ENCODE peak calls at places on chromosome 20, in nine cellular contexts. A is fibroblast of lung, T is OCI-LY7, X is lower lobe of right lung, O is sigmoid colon, J is GM23338, Z is brain microvascular endothelial cell, R is mammary epithelial cell, Q is right lobe of liver. E is an unnamed sample.

GRCh38 chr20:41524980-41525613 is 93.1 kb downstream of the CHD6 start:
- DNase-seq in O (peak; percentile 73), Q (peak; percentile 65), J (no peak), Z (peak; percentile 27), A (peak; percentile 4), X (peak; percentile 78), T (no peak), R (peak; percentile 68), E (peak; percentile 80)

GRCh38 chr20:50931048-50931305 is 260 bp downstream of the ADNP start:
- DNase-seq in R (no peak), O (no peak), A (no peak), T (no peak), J (no peak), X (no peak), Q (no peak), Z (no peak), E (no peak)

GRCh38 chr20:63579017-63579705 is 5.1 kb upstream of the HELZ2 start:
- DNase-seq in X (no peak), O (no peak), Q (no peak), A (peak; percentile 9), J (no peak), T (no peak), R (no peak), Z (no peak), E (no peak)

GRCh38 chr20:55667955-55668354 is 337.4 kb downstream of the CBLN4 start:
- DNase-seq in O (no peak), X (no peak), Z (no peak), R (no peak), A (no peak), T (no peak), J (no peak), Q (no peak), E (no peak)

GRCh38 chr20:38143646-38144554 is 21.2 kb downstream of the TGM2 start:
- DNase-seq in R (peak; percentile 97), X (no peak), A (peak; percentile 70), T (no peak), Q (peak; percentile 68), Z (peak; percentile 74), J (no peak), O (no peak), E (peak; percentile 100)

GRCh38 chr20:4507288-4507719 is 214.4 kb upstream of the PRND start:
- DNase-seq in O (no peak), A (peak; percentile 82), X (no peak), T (no peak), R (peak; percentile 80), Q (no peak), Z (peak; percentile 52), J (no peak), E (peak; percentile 89)

GRCh38 chr20:24350923-24351368 is 118.5 kb upstream of the SYNDIG1 start:
- DNase-seq in T (no peak), X (no peak), O (no peak), R (peak; percentile 78), J (no peak), Q (no peak), Z (no peak), A (peak; percentile 15), E (no peak)

GRCh38 chr20:57584768-57585461 is 24.0 kb downstream of the PCK1 start:
- DNase-seq in J (no peak), A (no peak), Q (no peak), Z (no peak), R (no peak), X (no peak), T (peak; percentile 50), O (no peak), E (no peak)

GRCh38 chr20:57374931-57375651 is 16.1 kb upstream of the RBM38 start:
- DNase-seq in A (no peak), O (peak; percentile 70), Z (no peak), X (no peak), R (no peak), J (no peak), T (peak; percentile 48), Q (peak; percentile 68), E (no peak)

GRCh38 chr20:23205656-23206055 is 119.5 kb upstream of the CD93 start:
- DNase-seq in T (no peak), A (peak; percentile 83), R (no peak), X (peak; percentile 58), O (peak; percentile 93), Q (no peak), J (peak; percentile 35), Z (no peak), E (peak; percentile 59)

GRCh38 chr20:48695255-48695654 is 132.5 kb downstream of the PREX1 start:
- DNase-seq in R (peak; percentile 12), O (no peak), Z (no peak), J (no peak), A (no peak), X (no peak), T (no peak), Q (no peak), E (no peak)

GRCh38 chr20:5539656-5540055 is 210.5 kb upstream of the SHLD1 start:
- DNase-seq in A (no peak), R (no peak), T (no peak), J (no peak), O (no peak), X (no peak), Z (no peak), Q (no peak), E (no peak)

GRCh38 chr20:50848846-50849673 is 54.2 kb downstream of the BCAS4 start:
- DNase-seq in O (no peak), J (no peak), A (no peak), R (no peak), X (no peak), T (peak; percentile 76), Z (no peak), Q (peak; percentile 74), E (no peak)

GRCh38 chr20:3194617-3195280 is 9.7 kb downstream of the DDRGK1 start:
- DNase-seq in X (peak; percentile 16), A (no peak), J (no peak), Q (peak; percentile 42), Z (no peak), O (no peak), R (no peak), T (no peak), E (no peak)
- H3K36me3 ChIP-seq in X (peaks cover 96% of the 10 kb centered on the region), A (peaks cover 32% of the 10 kb centered on the region), J (peaks cover 15% of the 10 kb centered on the region), Q (peaks cover 70% of the 10 kb centered on the region), Z (peaks cover 57% of the 10 kb centered on the region), O (peaks cover 99% of the 10 kb centered on the region), R (peaks cover 35% of the 10 kb centered on the region), T (peaks cover 76% of the 10 kb centered on the region), E (peaks cover 49% of the 10 kb centered on the region)

DNA sequence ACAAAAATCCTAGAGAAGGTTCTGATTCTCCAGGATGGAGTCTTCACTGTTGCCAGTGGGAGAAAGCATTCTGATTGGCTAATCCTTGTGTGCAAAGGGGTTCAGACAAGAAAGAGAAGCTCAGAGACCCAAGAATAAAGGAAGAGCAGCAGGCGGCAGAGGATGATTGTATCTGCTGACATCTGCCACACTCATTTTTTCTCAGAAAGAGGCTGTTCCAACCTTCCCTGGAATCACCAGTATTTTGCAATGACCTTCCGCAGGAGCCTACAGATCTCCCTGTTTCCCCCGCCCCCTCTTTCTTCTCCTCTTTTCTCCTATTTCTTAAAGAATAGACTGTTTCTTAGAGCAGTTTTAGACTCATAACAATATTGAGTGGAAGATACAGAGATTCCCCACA is 376.7 kb downstream of the CDH26 start:
- DNase-seq in Q (no peak), R (no peak), X (no peak), T (no peak), O (no peak), Z (no peak), J (no peak), A (no peak), E (no peak)
- H3K4me3 ChIP-seq in Q (no peak overlapping the region), R (no peak overlapping the region), X (no peak overlapping the region), T (no peak overlapping the region), O (no peak overlapping the region), Z (no peak overlapping the region), J (no peak overlapping the region), A (no peak overlapping the region), E (no peak overlapping the region)

GRCh38 chr20:34535301-34535840 is 19.1 kb downstream of the DYNLRB1 start:
- DNase-seq in J (no peak), Z (no peak), O (peak; percentile 26), R (no peak), Q (peak; percentile 30), A (no peak), T (no peak), X (peak; percentile 27), E (no peak)
- H3K36me3 ChIP-seq in J (no peaks in the 10 kb centered on the region), Z (peaks cover 86% of the 10 kb centered on the region), O (peaks cover 93% of the 10 kb centered on the region), R (peaks cover 39% of the 10 kb centered on the region), Q (peaks cover 48% of the 10 kb centered on the region), A (peaks cover 38% of the 10 kb centered on the region), T (peaks cover 61% of the 10 kb centered on the region), X (peaks cover 94% of the 10 kb centered on the region), E (peaks cover 31% of the 10 kb centered on the region)

GRCh38 chr20:62355527-62356142 is 11.5 kb downstream of the LAMA5 start:
- DNase-seq in Z (peak; percentile 55), A (no peak), T (no peak), R (no peak), J (no peak), X (no peak), O (peak; percentile 88), Q (no peak), E (peak; percentile 50)

GRCh38 chr20:62353289-62354030 is 13.7 kb downstream of the LAMA5 start:
- DNase-seq in A (no peak), T (no peak), O (no peak), X (no peak), R (no peak), Q (no peak), Z (no peak), J (no peak), E (no peak)

GRCh38 chr20:62354031-62354808 is 12.9 kb downstream of the LAMA5 start:
- DNase-seq in J (no peak), T (no peak), A (no peak), Z (no peak), O (no peak), R (no peak), Q (no peak), X (no peak), E (no peak)

GRCh38 chr20:62356143-62356947 is 10.8 kb downstream of the LAMA5 start:
- DNase-seq in O (peak; percentile 71), Z (no peak), T (no peak), J (no peak), A (peak; percentile 47), X (no peak), R (no peak), Q (no peak), E (no peak)

GRCh38 chr20:62354811-62355341 is 12.2 kb downstream of the LAMA5 start:
- DNase-seq in J (no peak), X (no peak), T (no peak), A (no peak), O (peak; percentile 61), Z (no peak), Q (no peak), R (no peak), E (no peak)
- H3K4me3 ChIP-seq in J (no peak overlapping the region), X (peak overlapping the region; percentile 38), T (no peak overlapping the region), A (no peak overlapping the region), O (peak overlapping the region; percentile 27), Z (no peak overlapping the region), Q (no peak overlapping the region), R (no peak overlapping the region), E (no peak overlapping the region)

GRCh38 chr20:33663161-33664084 is 1.3 kb downstream of the C20orf144 start:
- DNase-seq in O (peak; percentile 91), Q (peak; percentile 90), X (peak; percentile 94), R (peak; percentile 71), J (peak; percentile 91), A (peak; percentile 60), T (peak; percentile 91), Z (no peak), E (peak; percentile 49)
- H3K36me3 ChIP-seq in O (peaks cover 20% of the 10 kb centered on the region), Q (no peaks in the 10 kb centered on the region), X (peaks cover 19% of the 10 kb centered on the region), R (no peaks in the 10 kb centered on the region), J (no peaks in the 10 kb centered on the region), A (peaks cover 2% of the 10 kb centered on the region), T (peaks cover 11% of the 10 kb centered on the region), Z (no peaks in the 10 kb centered on the region), E (no peaks in the 10 kb centered on the region)